ENCODE peak calls at places on chromosomes 3 and 15, in ten cellular contexts. L, H, K, A, U, M, G, C, V and X are unnamed samples.

GRCh38 chr3:192122832-192123594 is 604.3 kb downstream of the FGF12 start:
- DNase-seq in L (no peak), H (no peak), K (no peak), A (no peak), U (no peak), M (no peak), G (no peak), C (no peak), V (no peak), X (no peak)

GRCh38 chr15:63896336-63897115 is 62.8 kb upstream of the HERC1 start:
- DNase-seq in L (peak; percentile 81), H (peak; percentile 68), K (no peak), A (peak; percentile 62), U (no peak), M (no peak), G (peak; percentile 33), C (peak; percentile 73), V (peak; percentile 81), X (peak; percentile 45)

GRCh38 chr3:4985330-4986174 is 6.3 kb downstream of the BHLHE40 start:
- DNase-seq in L (peak; percentile 76), H (peak; percentile 54), K (no peak), A (no peak), U (peak; percentile 56), M (no peak), G (no peak), C (peak; percentile 83), V (no peak), X (peak; percentile 72)

GRCh38 chr3:94513600-94513999 is 450.7 kb downstream of the NSUN3 start:
- DNase-seq in L (no peak), H (no peak), K (no peak), A (no peak), U (no peak), M (no peak), G (no peak), C (no peak), V (no peak), X (no peak)

GRCh38 chr15:70854669-70854976 is 666 bp upstream of the LARP6 start:
- DNase-seq in L (peak; percentile 62), H (peak; percentile 54), K (peak; percentile 12), A (peak; percentile 66), U (no peak), M (no peak), G (no peak), C (peak; percentile 81), V (no peak), X (peak; percentile 72)

GRCh38 chr15:80151148-80151547 is 1.7 kb upstream of the FAH start:
- DNase-seq in L (no peak), H (no peak), K (no peak), A (no peak), U (no peak), M (no peak), G (no peak), C (no peak), V (no peak), X (no peak)

GRCh38 chr15:62209821-62210220 is 44.7 kb upstream of the C2CD4B start:
- DNase-seq in L (no peak), H (no peak), K (no peak), A (no peak), U (peak; percentile 39), M (no peak), G (no peak), C (no peak), V (no peak), X (no peak)

GRCh38 chr3:120558784-120559227 is 37.3 kb upstream of the NDUFB4 start:
- DNase-seq in L (peak; percentile 84), H (peak; percentile 97), K (peak; percentile 91), A (peak; percentile 88), U (peak; percentile 93), M (peak; percentile 96), G (peak; percentile 90), C (peak; percentile 91), V (peak; percentile 95), X (peak; percentile 90)

GRCh38 chr15:50758712-50759205 is 6.7 kb downstream of the SPPL2A start:
- DNase-seq in L (peak; percentile 28), H (no peak), K (no peak), A (no peak), U (no peak), M (no peak), G (no peak), C (peak; percentile 16), V (no peak), X (no peak)

GRCh38 chr15:50765202-50765967 is at the start of gene SPPL2A:
- DNase-seq in L (peak; percentile 84), H (peak; percentile 92), K (peak; percentile 58), A (peak; percentile 90), U (peak; percentile 94), M (peak; percentile 91), G (peak; percentile 81), C (peak; percentile 89), V (peak; percentile 97), X (peak; percentile 88)

GRCh38 chr15:50767332-50767861 is 1.9 kb upstream of the SPPL2A start:
- DNase-seq in L (no peak), H (no peak), K (no peak), A (no peak), U (no peak), M (no peak), G (no peak), C (no peak), V (no peak), X (no peak)

DNA sequence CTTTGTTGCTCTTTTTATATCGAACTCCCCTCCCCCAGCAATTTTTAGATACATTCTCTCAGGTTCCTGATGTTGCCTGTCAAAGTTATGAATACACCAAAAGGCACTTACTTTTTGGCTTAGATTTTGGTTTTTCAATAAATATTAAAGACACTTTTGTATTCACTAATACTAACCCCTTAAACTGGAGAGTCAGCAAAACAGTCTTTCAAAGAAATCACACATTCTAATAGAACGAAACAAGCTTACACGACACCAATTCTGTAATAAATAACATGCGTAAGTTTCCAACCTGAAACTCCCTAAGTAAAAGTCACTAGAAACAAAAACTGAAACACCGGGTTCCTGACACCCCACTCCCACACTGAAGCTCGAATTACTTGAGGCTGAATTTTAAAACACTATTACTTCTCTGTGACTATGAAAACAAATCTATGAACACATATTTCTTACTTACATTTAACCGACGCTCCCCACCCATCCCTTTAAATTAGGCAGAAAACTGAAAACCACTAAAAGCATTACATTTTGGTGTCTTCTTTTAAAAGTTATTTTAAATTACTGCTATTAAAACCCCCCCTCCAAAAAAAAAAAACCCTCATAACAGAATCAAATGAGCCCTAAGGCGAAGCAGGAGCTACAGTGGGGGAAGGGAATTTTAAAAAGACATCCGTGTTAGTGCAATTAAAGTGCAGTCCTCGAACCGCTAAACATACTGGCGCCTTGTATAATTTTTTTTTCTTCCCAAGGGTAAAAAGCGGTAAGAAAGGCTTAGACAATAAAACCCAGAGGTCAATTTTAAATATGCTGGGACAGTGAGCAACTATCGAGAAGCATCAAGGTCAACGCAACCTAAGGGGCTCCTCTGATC is 940 bp downstream of the SPPL2A start:
- DNase-seq in L (peak; percentile 27), H (peak; percentile 66), K (no peak), A (peak; percentile 41), U (no peak), M (no peak), G (no peak), C (peak; percentile 33), V (no peak), X (peak; percentile 52)
- H3K4me3 ChIP-seq in L (peak overlapping the region; percentile 57), H (peak overlapping the region; percentile 91), K (peak overlapping the region; percentile 91), A (peak overlapping the region; percentile 72), U (peak overlapping the region; percentile 38), M (peak overlapping the region; percentile 88), G (peak overlapping the region; percentile 31), C (peak overlapping the region; percentile 89), V (peak overlapping the region; percentile 90), X (peak overlapping the region; percentile 77)

GRCh38 chr15:22873841-22874240 is 35.4 kb downstream of the NIPA2 start:
- DNase-seq in L (no peak), H (no peak), K (no peak), A (no peak), U (no peak), M (no peak), G (no peak), C (no peak), V (peak; percentile 32), X (no peak)
- H3K4me3 ChIP-seq in L (no peak overlapping the region), H (no peak overlapping the region), K (no peak overlapping the region), A (no peak overlapping the region), U (no peak overlapping the region), M (no peak overlapping the region), G (no peak overlapping the region), C (no peak overlapping the region), V (no peak overlapping the region), X (no peak overlapping the region)

GRCh38 chr3:138081371-138082084 is 33.9 kb downstream of the DZIP1L start:
- DNase-seq in L (peak; percentile 82), H (no peak), K (no peak), A (peak; percentile 71), U (no peak), M (no peak), G (no peak), C (peak; percentile 83), V (no peak), X (peak; percentile 73)

GRCh38 chr3:138084196-138084595 is 31.2 kb downstream of the DZIP1L start:
- DNase-seq in L (no peak), H (no peak), K (no peak), A (no peak), U (no peak), M (no peak), G (no peak), C (no peak), V (no peak), X (no peak)

GRCh38 chr3:138079901-138080300 is 35.5 kb downstream of the DZIP1L start:
- DNase-seq in L (peak; percentile 6), H (no peak), K (no peak), A (no peak), U (no peak), M (no peak), G (no peak), C (peak; percentile 35), V (no peak), X (no peak)

GRCh38 chr3:138082992-138083386 is 32.4 kb downstream of the DZIP1L start:
- DNase-seq in L (no peak), H (no peak), K (no peak), A (no peak), U (no peak), M (no peak), G (no peak), C (peak; percentile 36), V (no peak), X (no peak)

GRCh38 chr3:138082085-138082991 is 33.1 kb downstream of the DZIP1L start:
- DNase-seq in L (peak; percentile 93), H (peak; percentile 55), K (no peak), A (peak; percentile 90), U (peak; percentile 75), M (no peak), G (peak; percentile 44), C (peak; percentile 81), V (no peak), X (peak; percentile 91)
- H3K4me3 ChIP-seq in L (peak overlapping the region; percentile 26), H (peak overlapping the region; percentile 60), K (no peak overlapping the region), A (no peak overlapping the region), U (no peak overlapping the region), M (no peak overlapping the region), G (no peak overlapping the region), C (peak overlapping the region; percentile 17), V (no peak overlapping the region), X (peak overlapping the region; percentile 44)

GRCh38 chr15:39582286-39582976 is 1.6 kb downstream of the THBS1 start:
- DNase-seq in L (peak; percentile 73), H (peak; percentile 57), K (no peak), A (peak; percentile 57), U (no peak), M (peak; percentile 86), G (peak; percentile 57), C (peak; percentile 60), V (no peak), X (peak; percentile 47)

GRCh38 chr15:39582977-39583585 is 2.2 kb downstream of the THBS1 start:
- DNase-seq in L (no peak), H (peak; percentile 32), K (no peak), A (no peak), U (no peak), M (no peak), G (no peak), C (peak; percentile 18), V (no peak), X (peak; percentile 41)

GRCh38 chr15:39584662-39585393 is 3.9 kb downstream of the THBS1 start:
- DNase-seq in L (peak; percentile 28), H (peak; percentile 22), K (no peak), A (no peak), U (no peak), M (no peak), G (no peak), C (no peak), V (no peak), X (peak; percentile 34)

GRCh38 chr15:39584266-39584659 is 3.4 kb downstream of the THBS1 start:
- DNase-seq in L (no peak), H (no peak), K (no peak), A (no peak), U (no peak), M (no peak), G (no peak), C (no peak), V (no peak), X (no peak)

DNA sequence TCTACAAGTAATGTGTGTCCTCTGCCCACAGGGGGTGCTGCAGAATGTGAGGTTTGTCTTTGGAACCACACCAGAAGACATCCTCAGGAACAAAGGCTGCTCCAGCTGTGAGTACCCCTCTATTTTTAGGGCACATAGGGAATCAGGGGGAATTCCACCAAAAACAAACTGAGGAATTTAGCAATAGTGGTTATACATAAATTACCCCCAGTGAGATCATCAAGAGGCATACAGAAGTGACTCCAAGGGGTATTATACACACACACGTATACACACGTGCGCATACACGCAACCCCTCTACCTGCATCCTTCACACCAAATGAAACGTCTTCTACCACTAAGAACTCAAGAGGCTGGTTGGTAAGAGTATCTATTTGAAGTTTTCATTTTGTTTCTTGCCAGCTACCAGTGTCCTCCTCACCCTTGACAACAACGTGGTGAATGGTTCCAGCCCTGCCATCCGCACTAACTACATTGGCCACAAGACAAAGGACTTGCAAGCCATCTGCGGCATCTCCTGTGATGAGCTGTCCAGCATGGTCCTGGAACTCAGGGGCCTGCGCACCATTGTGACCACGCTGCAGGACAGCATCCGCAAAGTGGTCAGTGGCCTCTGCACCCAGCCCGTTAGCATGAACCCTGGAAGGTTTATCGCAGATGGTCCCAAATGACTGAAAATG is 2.8 kb downstream of the THBS1 start:
- DNase-seq in L (peak; percentile 73), H (peak; percentile 73), K (no peak), A (peak; percentile 61), U (peak; percentile 48), M (peak; percentile 70), G (no peak), C (peak; percentile 60), V (no peak), X (peak; percentile 65)
- H3K4me3 ChIP-seq in L (peak overlapping the region; percentile 80), H (peak overlapping the region; percentile 82), K (no peak overlapping the region), A (peak overlapping the region; percentile 93), U (peak overlapping the region; percentile 7), M (peak overlapping the region; percentile 41), G (peak overlapping the region; percentile 90), C (peak overlapping the region; percentile 85), V (peak overlapping the region; percentile 44), X (peak overlapping the region; percentile 77)